ENCODE peak calls at places on chromosome 11, in six cellular contexts. R, O, M, P, L and T are unnamed samples.

GRCh38 chr11:71446942-71447688 is 1.1 kb downstream of the DHCR7 start:
- DNase-seq in L (no peak), M (peak), P (no peak), R (peak), O (peak), T (peak)

GRCh38 chr11:108733479-108734116 is 68.7 kb downstream of the DDX10 start:
- DNase-seq in R (peak), O (peak), P (peak), L (no peak), M (peak), T (peak)

GRCh38 chr11:104588975-104589374 is 309.3 kb downstream of the CASP12 start:
- DNase-seq in L (no peak), M (peak), P (no peak), R (no peak), O (no peak), T (no peak)

GRCh38 chr11:72568861-72569260 is 105.4 kb downstream of the PDE2A start:
- DNase-seq in L (no peak), O (no peak), P (no peak), R (peak), M (peak), T (peak)

GRCh38 chr11:119788096-119788883 is 59.3 kb upstream of the NECTIN1 start:
- DNase-seq in O (no peak), M (no peak), L (no peak), P (no peak), R (no peak), T (no peak)

GRCh38 chr11:788953-789940 is 643 bp downstream of the CEND1 start:
- DNase-seq in M (no peak), L (no peak), O (no peak), P (no peak), R (no peak), T (no peak)

GRCh38 chr11:90178751-90179150 is 44.1 kb downstream of the CHORDC1 start:
- DNase-seq in L (no peak), P (no peak), M (no peak), R (no peak), O (no peak), T (no peak)

GRCh38 chr11:88576741-88577140 is 239.2 kb upstream of the CTSC start:
- DNase-seq in L (no peak), R (no peak), P (no peak), O (no peak), M (no peak), T (no peak)